ENCODE peak calls at places on chromosomes 4 and X, in four cellular contexts. H, G, T and V are unnamed samples.

GRCh38 chrX:13078739-13079444 is 34.5 kb upstream of the FAM9C start:
- DNase-seq in H (peak; percentile 75), G (no peak), T (no peak), V (no peak)

GRCh38 chrX:143664302-143664701 is 28.4 kb upstream of the SLITRK4 start:
- DNase-seq in H (no peak), G (peak; percentile 3), T (no peak), V (no peak)

GRCh38 chrX:155246748-155247147 is 17.5 kb downstream of the RAB39B start:
- DNase-seq in H (no peak), G (no peak), T (no peak), V (no peak)

GRCh38 chr4:144650311-144650820 is 4.4 kb downstream of the HHIP start:
- DNase-seq in H (no peak), G (no peak), T (no peak), V (no peak)

GRCh38 chrX:103615781-103616180 is 8.0 kb downstream of the TCEAL3 start:
- DNase-seq in H (no peak), G (no peak), T (no peak), V (no peak)

GRCh38 chr4:38367642-38368189 is 296.3 kb upstream of the KLF3 start:
- DNase-seq in H (no peak), G (no peak), T (no peak), V (no peak)

GRCh38 chrX:41064028-41064427 is 21.2 kb upstream of the USP9X start:
- DNase-seq in H (no peak), G (no peak), T (no peak), V (no peak)

GRCh38 chrX:703466-704210 is 73.0 kb downstream of the SHOX start:
- DNase-seq in H (no peak), G (no peak), T (no peak), V (no peak)

GRCh38 chr4:150569384-150569987 is 12.5 kb upstream of the MAB21L2 start:
- DNase-seq in H (peak; percentile 43), G (no peak), T (no peak), V (peak; percentile 82)

GRCh38 chrX:150844016-150844415 is 54.5 kb downstream of the CD99L2 start:
- DNase-seq in H (no peak), G (no peak), T (no peak), V (no peak)

GRCh38 chr4:56772134-56772533 is 49.4 kb downstream of the SPINK2 start:
- DNase-seq in H (no peak), G (no peak), T (no peak), V (no peak)

GRCh38 chrX:138886769-138887168 is 175.3 kb upstream of the FGF13 start:
- DNase-seq in H (no peak), G (no peak), T (no peak), V (no peak)

GRCh38 chr4:95238554-95238953 is 310.2 kb downstream of the UNC5C start:
- DNase-seq in H (no peak), G (no peak), T (no peak), V (no peak)

GRCh38 chrX:117376460-117376859 is 740.1 kb downstream of the KLHL13 start:
- DNase-seq in H (no peak), G (no peak), T (no peak), V (no peak)

GRCh38 chrX:47321386-47321785 is 49.0 kb upstream of the ZNF157 start:
- DNase-seq in H (no peak), G (no peak), T (peak; percentile 20), V (no peak)

GRCh38 chrX:133531012-133531411 is 115.7 kb upstream of the GPC4 start:
- DNase-seq in H (no peak), G (no peak), T (no peak), V (no peak)

GRCh38 chrX:107324493-107325310 is 118.3 kb downstream of the DNAAF6 start:
- DNase-seq in H (no peak), G (peak; percentile 17), T (no peak), V (no peak)

GRCh38 chr4:79164961-79165610 is 160.8 kb downstream of the NAA11 start:
- DNase-seq in H (no peak), G (no peak), T (no peak), V (no peak)

GRCh38 chrX:38796926-38797325 is 4.3 kb upstream of the MID1IP1 start:
- DNase-seq in H (no peak), G (no peak), T (no peak), V (no peak)